ENCODE peak calls at places on chromosomes 11 and 22, in six cellular contexts. S is adrenal gland, W is A549, K is lower leg skin, F is stomach, V is body of pancreas. Y is an unnamed sample.

GRCh38 chr11:6825333-6825744 is 20.1 kb upstream of the OR10A5 start:
- DNase-seq in K (no peak), F (no peak), V (no peak), S (no peak), W (no peak), Y (no peak)

GRCh38 chr11:101466352-101466751 is 117.5 kb downstream of the TRPC6 start:
- DNase-seq in K (no peak), V (peak; percentile 19), W (no peak), F (no peak), S (no peak), Y (no peak)

GRCh38 chr22:28006271-28006670 is 87.2 kb upstream of the PITPNB start:
- DNase-seq in K (no peak), V (no peak), F (no peak), S (no peak), W (no peak), Y (no peak)

GRCh38 chr22:26124991-26125725 is 44.1 kb upstream of the SEZ6L start:
- DNase-seq in V (no peak), W (no peak), S (no peak), K (no peak), F (no peak), Y (no peak)

GRCh38 chr11:20421902-20422301 is 34.4 kb downstream of the PRMT3 start:
- DNase-seq in W (no peak), S (no peak), F (no peak), V (no peak), K (no peak), Y (no peak)

GRCh38 chr11:117180661-117181585 is 2.4 kb downstream of the SIDT2 start:
- DNase-seq in V (peak; percentile 89), K (peak; percentile 60), F (peak; percentile 87), W (peak; percentile 66), S (peak; percentile 90), Y (peak; percentile 65)

GRCh38 chr11:10918698-10919097 is 60.8 kb upstream of the ZBED5 start:
- DNase-seq in S (no peak), K (no peak), F (no peak), W (no peak), V (no peak), Y (no peak)

GRCh38 chr22:32475428-32476010 is 908 bp downstream of the FBXO7 start:
- DNase-seq in V (peak; percentile 30), S (peak; percentile 59), F (peak; percentile 40), W (no peak), K (peak; percentile 25), Y (peak; percentile 42)

GRCh38 chr11:69636512-69636866 is 4.5 kb upstream of the CCND1 start:
- DNase-seq in S (peak; percentile 86), W (peak; percentile 61), K (no peak), F (peak; percentile 62), V (peak; percentile 76), Y (no peak)

GRCh38 chr11:103892603-103893002 is 143.8 kb upstream of the DDI1 start:
- DNase-seq in S (no peak), V (no peak), W (peak; percentile 14), K (no peak), F (no peak), Y (no peak)

GRCh38 chr11:47715082-47715669 is at the start of gene AGBL2:
- DNase-seq in W (peak; percentile 82), K (peak; percentile 65), F (peak; percentile 76), S (peak; percentile 73), V (peak; percentile 76), Y (peak; percentile 52)

GRCh38 chr11:79045811-79046304 is 395.0 kb downstream of the TENM4 start:
- DNase-seq in K (peak; percentile 23), W (no peak), S (no peak), F (no peak), V (no peak), Y (no peak)

GRCh38 chr22:23547818-23548500 is 32.1 kb downstream of the IGLL1 start:
- DNase-seq in K (no peak), S (no peak), V (no peak), F (no peak), W (no peak), Y (no peak)

GRCh38 chr11:116193321-116194114 is 579.3 kb downstream of the BUD13 start:
- DNase-seq in K (no peak), F (peak; percentile 67), S (peak; percentile 35), W (peak; percentile 15), V (peak; percentile 69), Y (peak; percentile 89)

GRCh38 chr22:39343259-39344045 is 6.3 kb upstream of the SYNGR1 start:
- DNase-seq in K (peak; percentile 55), S (peak; percentile 74), W (peak; percentile 65), V (peak; percentile 78), F (peak; percentile 75), Y (peak; percentile 76)

GRCh38 chr11:67504023-67504949 is 877 bp downstream of the PITPNM1 start:
- DNase-seq in K (no peak), F (no peak), V (peak; percentile 49), S (no peak), W (peak; percentile 32), Y (no peak)

GRCh38 chr11:45997599-45997998 is 75.1 kb downstream of the LARGE2 start:
- DNase-seq in K (no peak), W (no peak), S (no peak), F (no peak), V (peak; percentile 41), Y (no peak)

GRCh38 chr11:19577849-19578619 is 134.6 kb upstream of the NAV2 start:
- DNase-seq in W (no peak), F (no peak), S (peak; percentile 32), K (no peak), V (peak; percentile 35), Y (peak; percentile 58)

GRCh38 chr11:43737194-43737575 is 56.6 kb downstream of the HSD17B12 start:
- DNase-seq in V (no peak), W (no peak), S (no peak), F (no peak), K (no peak), Y (no peak)

GRCh38 chr11:44589301-44589700 is 23.8 kb downstream of the CD82 start:
- DNase-seq in K (no peak), F (no peak), W (no peak), S (no peak), V (no peak), Y (no peak)

GRCh38 chr11:13120691-13121090 is 111.6 kb downstream of the RASSF10 start:
- DNase-seq in F (no peak), W (no peak), V (no peak), K (no peak), S (no peak), Y (no peak)

GRCh38 chr11:9120659-9121350 is 29.4 kb upstream of the SCUBE2 start:
- DNase-seq in K (no peak), F (no peak), S (no peak), V (no peak), W (peak; percentile 39), Y (no peak)

GRCh38 chr11:78140392-78141077 is 1.1 kb upstream of the ALG8 start:
- DNase-seq in V (no peak), S (no peak), F (no peak), K (no peak), W (no peak), Y (no peak)

DNA sequence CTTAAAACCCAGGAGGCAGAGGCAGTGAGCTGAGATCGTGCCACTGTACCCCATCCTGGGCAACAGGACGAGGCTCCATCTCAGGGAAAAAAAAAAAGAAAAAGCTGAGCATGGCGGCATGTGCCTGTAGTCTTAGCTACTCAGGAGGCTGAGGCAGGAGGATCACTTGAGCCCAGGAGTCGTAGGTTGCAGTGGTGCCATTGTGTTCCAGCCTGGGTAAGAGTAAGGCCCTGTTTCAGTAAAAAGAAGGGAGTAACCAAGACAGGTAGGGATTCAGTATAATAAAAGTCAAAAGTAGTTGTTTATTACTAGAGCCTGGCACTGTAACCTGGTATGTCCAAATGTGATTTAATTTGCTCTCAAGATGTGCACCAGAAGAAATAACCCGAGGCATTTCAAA is 8.1 kb upstream of the RAB30 start:
- DNase-seq in K (no peak), W (no peak), F (no peak), S (no peak), V (no peak), Y (no peak)
- TF ChIP-seq POLR2A in K (no peak), W (no peak), F (no peak), S (no peak), V (no peak), Y (no peak)

GRCh38 chr11:14643697-14644395 is at the start of gene PDE3B:
- DNase-seq in W (peak; percentile 80), V (peak; percentile 89), S (peak; percentile 54), F (peak; percentile 84), K (peak; percentile 40), Y (peak; percentile 88)
- TF ChIP-seq POLR2A in W (peak; percentile 38), V (peak; percentile 85), S (peak; percentile 34), F (no peak), K (no peak), Y (peak; percentile 60)

DNA sequence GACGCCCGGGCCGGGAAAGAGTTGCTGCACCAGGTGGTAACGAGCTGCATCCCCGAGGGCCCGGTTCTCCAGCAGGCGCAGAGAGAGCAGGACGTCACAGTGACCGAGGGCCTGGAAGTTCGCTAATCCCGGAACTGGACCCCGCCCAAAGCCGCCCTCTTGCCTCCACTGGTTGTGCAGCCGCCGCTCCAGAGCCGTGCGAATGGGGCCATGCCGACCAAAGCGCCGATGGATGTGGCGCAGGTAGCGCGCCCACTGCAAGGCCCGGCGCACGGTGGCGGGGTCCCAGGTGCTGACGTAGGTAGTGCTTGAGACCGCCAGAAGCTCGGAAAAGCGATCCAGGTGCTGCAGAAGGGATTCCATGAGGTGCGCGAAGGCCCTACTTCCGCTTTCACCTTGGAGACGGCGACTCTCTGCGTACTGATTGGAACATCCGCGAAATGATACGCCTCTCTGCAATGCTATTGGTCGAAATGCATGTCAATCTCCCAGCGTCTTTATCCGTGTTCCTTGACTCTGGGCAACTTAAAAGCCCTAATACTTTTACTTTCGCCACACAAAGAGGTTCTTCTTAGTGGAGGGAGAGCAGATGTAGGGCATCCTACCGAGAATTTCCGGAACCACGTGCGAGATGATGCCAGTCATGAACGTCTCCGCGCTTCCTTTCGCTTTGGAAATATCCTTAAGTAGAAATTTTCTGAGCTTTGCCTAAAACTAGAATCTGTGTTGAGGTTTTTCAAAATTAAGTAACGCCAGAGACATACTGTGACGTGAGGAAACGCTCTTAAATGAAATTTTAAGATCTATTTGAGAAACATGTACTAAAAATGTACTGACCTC is at the start of gene FANCF:
- DNase-seq in F (peak; percentile 96), W (peak; percentile 86), V (peak; percentile 97), S (peak; percentile 93), K (peak; percentile 98), Y (peak; percentile 97)
- TF ChIP-seq POLR2A in F (no peak), W (peak; percentile 42), V (peak; percentile 64), S (peak; percentile 57), K (no peak), Y (peak; percentile 63)

GRCh38 chr22:47658182-47658581 is 895.7 kb downstream of the TBC1D22A start:
- DNase-seq in F (no peak), S (no peak), V (no peak), K (no peak), W (no peak), Y (no peak)

GRCh38 chr22:47655930-47656329 is 893.5 kb downstream of the TBC1D22A start:
- DNase-seq in F (no peak), V (no peak), W (no peak), S (no peak), K (no peak), Y (no peak)

GRCh38 chr22:47659467-47660302 is 897.2 kb downstream of the TBC1D22A start:
- DNase-seq in S (no peak), W (no peak), K (no peak), V (no peak), F (no peak), Y (no peak)

GRCh38 chr22:47654922-47655451 is 892.5 kb downstream of the TBC1D22A start:
- DNase-seq in S (no peak), K (no peak), V (no peak), F (no peak), W (no peak), Y (no peak)

DNA sequence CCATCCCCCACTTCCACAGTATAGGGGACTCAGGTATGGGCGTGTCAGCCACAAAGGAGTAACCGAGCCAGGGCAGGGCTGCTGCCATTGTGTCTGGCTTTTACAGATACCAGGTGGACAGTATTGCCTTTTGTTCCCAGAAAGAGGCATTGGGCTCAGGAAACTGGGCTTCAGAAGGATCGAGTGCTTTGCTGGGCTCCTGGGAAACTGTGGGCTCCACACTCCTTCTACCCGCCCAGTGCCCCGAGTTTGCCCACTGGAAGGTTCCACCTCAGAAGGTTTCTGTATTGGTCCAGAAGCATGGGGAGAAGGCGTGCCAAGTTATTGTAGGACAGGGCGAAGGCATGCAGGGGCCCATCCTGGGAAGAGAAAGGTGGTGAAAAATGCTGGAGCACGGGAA is 894.4 kb downstream of the TBC1D22A start:
- DNase-seq in F (no peak), W (no peak), S (no peak), V (no peak), K (no peak), Y (no peak)
- TF ChIP-seq POLR2A in F (no peak), W (no peak), S (no peak), V (no peak), K (no peak), Y (no peak)

Y was measured in prostate gland.